ENCODE peak calls at places on chromosomes 13 and 19, in seven cellular contexts. J is left lung; V is neuronal stem cell; U is CD4-positive, alpha-beta memory T cell; A is esophagus muscularis mucosa; C is AG10803; Q is cardiac muscle cell. X is an unnamed sample.
A peak's percentile ranks its signal among the peaks of the same experiment; 100 is the strongest.

GRCh38 chr19:5321851-5322681 is 18.5 kb downstream of the PTPRS start:
- DNase-seq in J (no peak), V (no peak), U (no peak), A (no peak), C (no peak), Q (no peak), X (no peak)

GRCh38 chr13:22828081-22828480 is 352.7 kb upstream of the SGCG start:
- DNase-seq in J (no peak), V (no peak), U (no peak), A (no peak), C (peak; percentile 23), Q (no peak), X (no peak)

GRCh38 chr19:7787141-7787540 is 24.1 kb downstream of the CLEC4M start:
- DNase-seq in J (no peak), V (no peak), U (no peak), A (no peak), C (no peak), Q (no peak), X (no peak)

GRCh38 chr13:105798541-105798940 is 736.9 kb downstream of the EFNB2 start:
- DNase-seq in J (no peak), V (no peak), U (no peak), A (no peak), C (no peak), Q (no peak), X (no peak)

GRCh38 chr19:6216996-6217751 is 62.6 kb downstream of the MLLT1 start:
- DNase-seq in J (peak; percentile 74), V (peak; percentile 92), U (no peak), A (no peak), C (no peak), Q (peak; percentile 87), X (no peak)

GRCh38 chr13:31747271-31747670 is 7.9 kb downstream of the RXFP2 start:
- DNase-seq in J (no peak), V (no peak), U (no peak), A (no peak), C (no peak), Q (no peak), X (no peak)

GRCh38 chr19:4719499-4719866 is 4.2 kb downstream of the DPP9 start:
- DNase-seq in J (no peak), V (no peak), U (no peak), A (no peak), C (no peak), Q (no peak), X (no peak)

GRCh38 chr13:19055611-19056010 is 126.0 kb downstream of the TUBA3C start:
- DNase-seq in J (no peak), V (no peak), U (no peak), A (peak; percentile 91), C (no peak), Q (no peak), X (no peak)

GRCh38 chr13:21016487-21016886 is 44.9 kb downstream of the LATS2 start:
- DNase-seq in J (no peak), V (no peak), U (no peak), A (no peak), C (no peak), Q (no peak), X (no peak)

GRCh38 chr19:5691205-5691929 is 1.3 kb downstream of the RPL36 start:
- DNase-seq in J (no peak), V (no peak), U (peak; percentile 44), A (no peak), C (peak; percentile 55), Q (peak; percentile 73), X (no peak)

GRCh38 chr13:27274631-27275030 is 4.0 kb downstream of the RASL11A start:
- DNase-seq in J (no peak), V (no peak), U (no peak), A (no peak), C (no peak), Q (no peak), X (no peak)

GRCh38 chr13:112783946-112784500 is 94.2 kb downstream of the ATP11A start:
- DNase-seq in J (peak; percentile 76), V (no peak), U (no peak), A (no peak), C (no peak), Q (no peak), X (no peak)

GRCh38 chr19:16957151-16957662 is 68.4 kb downstream of the F2RL3 start:
- DNase-seq in J (no peak), V (no peak), U (no peak), A (no peak), C (peak; percentile 10), Q (peak; percentile 91), X (no peak)

GRCh38 chr13:32475403-32475802 is 47.5 kb upstream of the N4BP2L1 start:
- DNase-seq in J (no peak), V (no peak), U (no peak), A (no peak), C (no peak), Q (no peak), X (no peak)

GRCh38 chr13:50403311-50403710 is 388.1 kb downstream of the KCNRG start:
- DNase-seq in J (peak; percentile 44), V (no peak), U (no peak), A (no peak), C (no peak), Q (no peak), X (no peak)

GRCh38 chr13:25037057-25037813 is 58.7 kb upstream of the PABPC3 start:
- DNase-seq in J (no peak), V (peak; percentile 59), U (peak; percentile 50), A (no peak), C (peak; percentile 66), Q (peak; percentile 78), X (peak; percentile 37)

GRCh38 chr13:27403252-27403678 is 21.2 kb upstream of the GTF3A start:
- DNase-seq in J (no peak), V (no peak), U (no peak), A (no peak), C (peak; percentile 98), Q (peak; percentile 77), X (no peak)

GRCh38 chr19:46068345-46069258 is 27.8 kb upstream of the IGFL4 start:
- DNase-seq in J (no peak), V (no peak), U (no peak), A (no peak), C (peak; percentile 85), Q (peak; percentile 92), X (no peak)

GRCh38 chr19:23769691-23770468 is 11.2 kb upstream of the ZNF681 start:
- DNase-seq in J (no peak), V (no peak), U (no peak), A (no peak), C (no peak), Q (no peak), X (no peak)
- H3K4me3 ChIP-seq in J (no peak overlapping the region), V (no peak overlapping the region), U (no peak overlapping the region), A (no peak overlapping the region), C (no peak overlapping the region), Q (no peak overlapping the region), X (no peak overlapping the region)

GRCh38 chr19:18173572-18174294 is at the start of gene IFI30:
- DNase-seq in J (peak; percentile 93), V (no peak), U (peak; percentile 51), A (no peak), C (no peak), Q (peak; percentile 56), X (peak; percentile 54)

GRCh38 chr19:18172331-18173053 is 1.1 kb upstream of the IFI30 start:
- DNase-seq in J (no peak), V (no peak), U (no peak), A (no peak), C (no peak), Q (no peak), X (no peak)

GRCh38 chr19:18171605-18172327 is 1.8 kb upstream of the IFI30 start:
- DNase-seq in J (no peak), V (no peak), U (no peak), A (no peak), C (no peak), Q (no peak), X (no peak)

GRCh38 chr19:18174983-18175382 is 1.4 kb downstream of the IFI30 start:
- DNase-seq in J (no peak), V (no peak), U (no peak), A (no peak), C (no peak), Q (no peak), X (no peak)

GRCh38 chr19:18173054-18173571 is 500 bp upstream of the IFI30 start:
- DNase-seq in J (peak; percentile 90), V (no peak), U (no peak), A (no peak), C (no peak), Q (peak; percentile 56), X (no peak)
- H3K4me3 ChIP-seq in J (peak overlapping the region; percentile 58), V (no peak overlapping the region), U (peak overlapping the region; percentile 77), A (peak overlapping the region; percentile 68), C (peak overlapping the region; percentile 71), Q (no peak overlapping the region), X (peak overlapping the region; percentile 78)

GRCh38 chr19:36573020-36573947 is at the start of gene ZNF529:
- DNase-seq in J (peak; percentile 91), V (peak; percentile 94), U (peak; percentile 87), A (peak; percentile 98), C (peak; percentile 84), Q (peak; percentile 92), X (peak; percentile 84)

GRCh38 chr19:36572593-36573019 is 486 bp downstream of the ZNF529 start:
- DNase-seq in J (no peak), V (no peak), U (no peak), A (no peak), C (no peak), Q (no peak), X (no peak)

GRCh38 chr19:36577271-36577996 is 4.3 kb upstream of the ZNF529 start:
- DNase-seq in J (no peak), V (no peak), U (no peak), A (no peak), C (no peak), Q (no peak), X (no peak)

GRCh38 chr19:36573948-36574726 is 1.0 kb upstream of the ZNF529 start:
- DNase-seq in J (peak; percentile 32), V (no peak), U (no peak), A (no peak), C (peak; percentile 21), Q (peak; percentile 35), X (no peak)

GRCh38 chr19:36574762-36575161 is 1.7 kb upstream of the ZNF529 start:
- DNase-seq in J (no peak), V (no peak), U (no peak), A (no peak), C (no peak), Q (no peak), X (no peak)
- H3K4me3 ChIP-seq in J (no peak overlapping the region), V (no peak overlapping the region), U (no peak overlapping the region), A (peak overlapping the region; percentile 75), C (no peak overlapping the region), Q (peak overlapping the region; percentile 75), X (no peak overlapping the region)

DNA sequence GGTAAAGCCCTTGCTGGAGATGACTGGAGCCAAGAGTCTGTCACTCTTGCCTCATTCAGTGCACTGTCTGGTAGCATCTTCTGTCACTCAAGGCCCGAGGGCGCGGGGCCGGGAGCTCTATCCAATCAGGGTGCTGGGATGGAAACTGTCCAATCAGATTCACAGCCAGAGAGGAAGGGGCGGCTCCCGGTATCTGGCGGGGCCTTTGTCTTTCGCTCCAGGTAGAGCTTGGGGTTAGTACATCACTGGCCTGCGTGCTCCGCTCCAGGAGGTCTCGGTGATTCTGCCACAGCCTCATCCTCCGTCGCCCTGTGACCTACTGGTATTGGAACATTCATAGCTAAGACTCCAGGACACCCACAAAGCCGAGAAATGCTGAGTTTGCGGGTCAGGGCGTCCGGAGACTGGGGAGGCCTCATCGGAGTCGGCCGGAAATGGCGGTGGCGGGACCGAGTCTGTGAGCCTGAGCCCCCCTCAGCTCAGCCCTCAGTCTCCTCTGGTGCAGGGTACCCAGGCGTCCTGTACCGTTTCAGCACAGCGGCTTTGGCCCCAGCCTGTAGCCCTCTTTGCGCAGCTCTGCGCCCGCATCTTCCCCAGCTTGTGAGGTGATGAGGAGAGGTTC is 20.6 kb upstream of the ZNF430 start:
- DNase-seq in J (peak; percentile 85), V (peak; percentile 91), U (peak; percentile 91), A (peak; percentile 94), C (peak; percentile 82), Q (peak; percentile 94), X (peak; percentile 86)
- H3K4me3 ChIP-seq in J (peak overlapping the region; percentile 24), V (peak overlapping the region; percentile 93), U (peak overlapping the region; percentile 66), A (peak overlapping the region; percentile 56), C (peak overlapping the region; percentile 62), Q (peak overlapping the region; percentile 49), X (peak overlapping the region; percentile 67)

X was measured in naive thymus-derived CD4-positive, alpha-beta T cell.